ENCODE peak calls at places on chromosomes 7 and 10, in five cellular contexts. S is activated B cell treated with CpG ODN at 0.5 μM for 24 hours; A is gastroesophageal sphincter; R is naive thymus-derived CD4-positive, alpha-beta T cell; P is stimulated activated naive CD8-positive, alpha-beta T cell treated with anti-CD3 and anti-CD28 coated beads, Interleukin-15, amount 100 ng/mL, for 72 hours. C is an unnamed sample.

GRCh38 chr10:125218967-125219366 is 58.6 kb upstream of the CTBP2 start:
- ATAC-seq in P (no peak), A (no peak), R (no peak), S (no peak), C (no peak)

GRCh38 chr10:65482848-65483247 is 1443.0 kb upstream of the LRRTM3 start:
- ATAC-seq in A (no peak), R (no peak), S (no peak), P (no peak), C (no peak)

GRCh38 chr10:31320598-31321211 is 1.7 kb downstream of the ZEB1 start:
- ATAC-seq in P (no peak), S (no peak), A (no peak), R (no peak), C (no peak)

GRCh38 chr10:122402548-122403131 is 28.1 kb downstream of the PLEKHA1 start:
- ATAC-seq in R (no peak), A (no peak), S (no peak), P (no peak), C (no peak)

GRCh38 chr10:132382231-132382922 is 14.6 kb upstream of the PWWP2B start:
- ATAC-seq in A (no peak), S (no peak), P (peak), R (no peak), C (peak)

GRCh38 chr10:71457908-71458307 is 61.2 kb downstream of the CDH23 start:
- ATAC-seq in P (no peak), R (no peak), S (no peak), A (no peak), C (no peak)

GRCh38 chr10:78408671-78409472 is 375.2 kb downstream of the RPS24 start:
- ATAC-seq in A (peak), S (no peak), P (no peak), R (no peak), C (no peak)

GRCh38 chr10:8468477-8468876 is 414.0 kb downstream of the GATA3 start:
- ATAC-seq in P (no peak), S (no peak), R (no peak), A (no peak), C (no peak)

GRCh38 chr7:140714331-140715040 is 18.0 kb downstream of the NDUFB2 start:
- ATAC-seq in R (peak), P (no peak), A (no peak), S (no peak), C (no peak)

GRCh38 chr7:100799037-100799896 is 28.1 kb downstream of the EPHB4 start:
- ATAC-seq in A (peak), P (peak), R (peak), S (peak), C (peak)

GRCh38 chr7:107614425-107614824 is 34.4 kb downstream of the BCAP29 start:
- ATAC-seq in A (peak), P (no peak), R (no peak), S (no peak), C (no peak)

GRCh38 chr7:143434660-143435059 is 8.6 kb upstream of the TAS2R60 start:
- ATAC-seq in R (no peak), S (no peak), A (peak), P (no peak), C (peak)

GRCh38 chr7:151844080-151844827 is 32.7 kb downstream of the PRKAG2 start:
- ATAC-seq in A (peak), S (no peak), P (no peak), R (peak), C (peak)

GRCh38 chr10:31320179-31320597 is 1.2 kb downstream of the ZEB1 start:
- ATAC-seq in R (no peak), P (peak), A (peak), S (no peak), C (no peak)

GRCh38 chr10:96072673-96073072 is 29.3 kb downstream of the CCNJ start:
- ATAC-seq in R (no peak), P (no peak), A (no peak), S (no peak), C (no peak)

GRCh38 chr7:88818552-88818951 is 23.0 kb upstream of the TEX47 start:
- ATAC-seq in P (no peak), A (no peak), S (no peak), R (no peak), C (no peak)

GRCh38 chr10:125672884-125673283 is 10.1 kb downstream of the TEX36 start:
- ATAC-seq in R (no peak), S (no peak), P (no peak), A (no peak), C (no peak)

GRCh38 chr7:159013181-159013690 is 131.4 kb downstream of the VIPR2 start:
- ATAC-seq in S (no peak), P (no peak), A (no peak), R (no peak), C (no peak)

GRCh38 chr10:7243873-7244272 is 167.0 kb downstream of the SFMBT2 start:
- ATAC-seq in S (peak), A (no peak), P (peak), R (peak), C (no peak)

GRCh38 chr7:17307558-17307957 is 9.1 kb downstream of the AHR start:
- ATAC-seq in R (no peak), P (no peak), A (peak), S (no peak), C (no peak)

GRCh38 chr10:87845624-87846377 is 17.5 kb downstream of the KLLN start:
- ATAC-seq in A (no peak), S (no peak), R (no peak), P (no peak), C (peak)

GRCh38 chr7:129664029-129665012 is 52.8 kb downstream of the NRF1 start:
- ATAC-seq in S (no peak), A (no peak), R (no peak), P (peak), C (peak)

GRCh38 chr10:92720306-92721165 is 30.8 kb downstream of the HHEX start:
- ATAC-seq in P (no peak), S (peak), R (no peak), A (no peak), C (no peak)

GRCh38 chr10:110859947-110860376 is 11.8 kb upstream of the PDCD4 start:
- ATAC-seq in P (no peak), A (peak), R (no peak), S (no peak), C (no peak)

GRCh38 chr10:30068482-30069223 is 9.3 kb upstream of the JCAD start:
- ATAC-seq in R (no peak), P (no peak), S (no peak), A (no peak), C (no peak)

GRCh38 chr10:130021373-130021950 is 57.4 kb upstream of the EBF3 start:
- ATAC-seq in R (no peak), S (no peak), A (peak), P (peak), C (no peak)

GRCh38 chr10:59807629-59808620 is 54.7 kb upstream of the MRLN start:
- ATAC-seq in P (no peak), A (no peak), R (no peak), S (no peak), C (no peak)

GRCh38 chr7:46812047-46812672 is 769.8 kb downstream of the TNS3 start:
- ATAC-seq in A (no peak), S (no peak), R (no peak), P (no peak), C (no peak)

GRCh38 chr7:4436936-4437335 is 245.2 kb upstream of the FOXK1 start:
- ATAC-seq in P (no peak), R (no peak), S (no peak), A (no peak), C (no peak)

GRCh38 chr10:85643839-85644525 is 722.6 kb downstream of the GRID1 start:
- ATAC-seq in P (no peak), S (no peak), R (no peak), A (no peak), C (peak)

C was measured in esophagus mucosa.